ENCODE peak calls at places on chromosomes 16 and 17, in nine cellular contexts. S, V, N, T, B, U, H, G and O are unnamed samples.

GRCh38 chr17:73787721-73788051 is 143.4 kb upstream of the SDK2 start:
- DNase-seq in S (no peak), V (no peak), H (no peak), B (no peak), N (no peak), G (no peak), U (no peak), T (no peak), O (no peak)

GRCh38 chr17:1169471-1169908 is 10.3 kb downstream of the ABR start:
- DNase-seq in N (no peak), G (no peak), S (no peak), T (no peak), V (no peak), U (no peak), B (no peak), H (no peak), O (no peak)

GRCh38 chr17:70780031-70780430 is 610.7 kb downstream of the KCNJ2 start:
- DNase-seq in H (no peak), G (no peak), B (peak; percentile 10), N (peak; percentile 37), V (no peak), S (peak; percentile 8), U (peak; percentile 15), T (no peak), O (no peak)

GRCh38 chr16:19071811-19072777 is 4.7 kb downstream of the COQ7 start:
- DNase-seq in H (no peak), T (peak; percentile 70), N (peak; percentile 55), G (peak; percentile 48), V (no peak), U (peak; percentile 54), B (peak; percentile 74), S (peak; percentile 63), O (no peak)

GRCh38 chr16:89047331-89048086 is 46.1 kb upstream of the ACSF3 start:
- DNase-seq in U (no peak), N (no peak), S (no peak), H (no peak), G (no peak), T (peak; percentile 48), B (no peak), V (no peak), O (no peak)

GRCh38 chr17:10755592-10756127 is 25.8 kb upstream of the TMEM220 start:
- DNase-seq in B (no peak), S (no peak), H (no peak), U (no peak), G (no peak), V (no peak), T (no peak), N (no peak), O (no peak)

GRCh38 chr17:45091778-45092425 is 30.8 kb downstream of the NMT1 start:
- DNase-seq in G (no peak), S (peak; percentile 17), B (peak; percentile 39), N (peak; percentile 32), H (no peak), T (no peak), V (no peak), U (peak; percentile 36), O (no peak)

GRCh38 chr17:7886227-7887037 is 2.2 kb upstream of the CHD3 start:
- DNase-seq in G (no peak), H (no peak), U (no peak), T (peak; percentile 64), N (peak; percentile 42), B (no peak), V (peak; percentile 52), S (peak; percentile 28), O (no peak)

GRCh38 chr16:21952040-21952792 is 945 bp upstream of the UQCRC2 start:
- DNase-seq in S (peak; percentile 75), N (peak; percentile 72), U (peak; percentile 58), V (peak; percentile 56), G (peak; percentile 80), H (peak; percentile 13), B (peak; percentile 79), T (peak; percentile 69), O (no peak)

GRCh38 chr17:65576939-65577338 is 15.5 kb upstream of the AXIN2 start:
- DNase-seq in B (no peak), U (no peak), S (no peak), G (no peak), T (no peak), N (no peak), V (no peak), H (no peak), O (no peak)

GRCh38 chr17:14061666-14062560 is 7.4 kb upstream of the COX10 start:
- DNase-seq in N (peak; percentile 93), U (peak; percentile 86), H (no peak), S (peak; percentile 94), B (peak; percentile 80), V (no peak), G (no peak), T (no peak), O (peak; percentile 67)

GRCh38 chr17:82487898-82488297 is 29.4 kb downstream of the NARF start:
- DNase-seq in B (no peak), H (no peak), G (no peak), N (no peak), U (no peak), T (no peak), S (no peak), V (no peak), O (no peak)

GRCh38 chr17:78879679-78880186 is 23.3 kb downstream of the CEP295NL start:
- DNase-seq in N (peak; percentile 97), B (no peak), V (peak; percentile 88), S (peak; percentile 93), H (peak; percentile 56), T (no peak), U (peak; percentile 96), G (no peak), O (peak; percentile 56)

GRCh38 chr16:10937068-10937859 is 5.0 kb downstream of the DEXI start:
- DNase-seq in T (no peak), G (no peak), N (no peak), B (no peak), S (no peak), V (no peak), H (no peak), U (no peak), O (no peak)

GRCh38 chr17:32783602-32784001 is 93.3 kb downstream of the MYO1D start:
- DNase-seq in V (no peak), G (peak; percentile 79), H (peak; percentile 49), N (peak; percentile 76), U (peak; percentile 76), B (peak; percentile 75), S (peak; percentile 78), T (no peak), O (peak; percentile 19)

GRCh38 chr17:9402590-9403199 is 172.9 kb downstream of the STX8 start:
- DNase-seq in B (peak; percentile 63), V (no peak), U (peak; percentile 23), T (no peak), N (peak; percentile 60), H (no peak), G (peak; percentile 21), S (peak; percentile 44), O (no peak)

GRCh38 chr17:40191237-40192208 is 14.3 kb downstream of the RAPGEFL1 start:
- DNase-seq in U (peak; percentile 75), S (peak; percentile 80), N (peak; percentile 81), V (peak; percentile 83), T (peak; percentile 87), B (peak; percentile 76), G (peak; percentile 75), H (peak; percentile 42), O (no peak)
- TF ChIP-seq CTCF in U (peak; percentile 69), S (peak; percentile 76), N (peak; percentile 74), V (peak; percentile 80), T (peak; percentile 57), B (peak; percentile 65), G (peak; percentile 85), H (peak; percentile 79), O (peak; percentile 89)

DNA sequence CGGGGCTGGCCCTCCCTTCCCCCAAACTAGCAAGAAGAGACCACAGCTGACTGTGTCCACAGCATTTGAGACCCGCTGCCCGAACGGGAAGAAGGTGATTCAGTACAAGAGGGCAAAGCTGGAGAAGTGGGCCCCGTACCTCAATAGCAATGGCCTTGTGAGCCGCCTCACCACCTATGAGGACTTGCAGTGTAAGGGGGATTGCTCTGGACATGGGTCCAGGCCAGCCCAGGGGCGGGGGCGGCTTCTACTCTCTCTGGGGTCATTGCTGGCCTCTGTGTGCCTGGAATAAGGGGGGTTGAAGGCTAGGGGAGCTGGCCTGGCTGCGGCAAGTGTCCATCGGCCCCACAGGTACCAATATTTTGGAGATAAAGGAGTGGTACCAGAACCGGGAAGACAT is 12.9 kb upstream of the KATNB1 start:
- DNase-seq in G (no peak), V (no peak), B (no peak), U (no peak), N (no peak), S (no peak), H (no peak), T (no peak), O (no peak)
- H3K4me3 ChIP-seq in G (no peak overlapping the region), V (no peak overlapping the region), B (no peak overlapping the region), U (no peak overlapping the region), N (no peak overlapping the region), S (no peak overlapping the region), H (no peak overlapping the region), T (no peak overlapping the region), O (no peak overlapping the region)

DNA sequence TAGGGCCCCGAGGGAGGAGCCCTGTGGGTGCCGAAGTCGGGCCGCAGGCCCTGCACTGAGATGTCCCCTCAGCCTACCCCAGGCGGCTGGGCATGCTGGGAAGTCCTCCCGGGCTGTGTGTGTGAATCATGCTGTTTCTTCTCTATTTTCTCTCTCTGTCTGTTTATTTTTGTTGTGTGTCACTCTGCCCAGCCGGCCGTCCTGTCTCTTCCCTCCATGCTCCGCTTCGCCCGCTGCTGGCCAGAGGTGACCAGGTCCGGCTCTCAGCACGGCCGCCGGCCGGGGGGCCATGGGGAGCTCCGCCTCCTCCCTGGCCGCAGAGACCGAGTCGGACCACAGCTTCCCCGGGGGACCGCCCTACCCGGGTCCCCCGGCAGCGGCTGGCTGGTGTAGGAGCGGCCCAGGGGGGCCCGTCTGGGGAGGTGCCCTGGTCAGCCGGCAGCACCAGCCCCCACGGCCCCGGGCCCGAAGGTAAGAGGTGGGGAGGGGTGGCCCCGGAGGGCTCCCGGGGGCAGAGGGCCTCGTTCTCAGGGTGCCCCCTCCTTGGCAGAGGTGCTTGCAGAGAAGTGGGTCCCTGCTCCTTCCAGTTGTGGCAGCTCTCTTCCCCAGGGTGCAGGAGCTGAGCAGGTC is 12.5 kb downstream of the CAPN15 start:
- DNase-seq in H (no peak), U (no peak), G (no peak), V (no peak), N (no peak), B (no peak), S (no peak), T (no peak), O (no peak)
- TF ChIP-seq CTCF in H (no peak), U (no peak), G (no peak), V (no peak), N (no peak), B (no peak), S (peak; percentile 28), T (no peak), O (peak; percentile 23)

DNA sequence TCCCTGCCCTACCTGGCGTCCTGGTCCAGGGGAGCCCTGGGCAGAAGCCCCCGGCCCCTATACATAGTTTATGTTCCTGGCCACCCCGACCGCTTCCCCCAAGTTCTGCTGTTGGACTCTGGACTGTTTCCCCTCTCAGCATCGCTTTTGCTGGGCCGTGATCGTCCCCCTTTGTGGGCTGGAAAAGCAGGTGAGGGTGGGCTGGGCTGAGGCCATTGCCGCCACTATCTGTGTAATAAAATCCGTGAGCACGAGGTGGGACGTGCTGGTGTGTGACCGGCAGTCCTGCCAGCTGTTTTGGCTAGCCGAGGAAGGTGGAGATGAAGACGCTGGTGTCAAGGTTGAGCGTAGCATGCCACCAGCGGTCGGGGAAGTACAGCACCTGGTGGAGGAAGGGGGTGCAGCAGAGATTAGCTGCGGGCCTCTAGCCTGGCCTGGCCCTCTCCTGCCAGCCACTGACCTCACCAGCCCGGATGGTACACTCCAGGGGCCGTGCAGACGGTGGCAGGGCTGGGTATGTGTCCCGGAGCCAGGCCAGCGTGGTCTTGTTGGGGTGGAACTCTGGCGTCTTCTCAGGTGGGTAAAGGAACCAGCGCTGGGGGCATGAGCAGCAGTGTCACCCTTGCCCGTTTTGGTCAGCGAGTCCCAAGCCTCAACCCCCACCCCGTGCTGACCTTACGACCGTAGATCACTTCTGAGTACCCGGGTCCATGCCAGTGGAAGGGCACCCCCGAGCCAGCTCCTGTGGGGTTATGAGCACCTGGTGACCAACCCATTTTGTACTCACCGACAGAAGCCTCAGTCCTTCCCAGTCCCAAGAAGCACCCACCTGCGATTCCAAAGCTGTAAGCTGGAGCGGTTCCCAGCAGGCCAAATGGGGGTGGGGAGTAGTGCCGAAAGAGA is 1.4 kb downstream of the JMJD8 start:
- DNase-seq in B (no peak), V (no peak), H (no peak), S (no peak), G (no peak), T (no peak), U (no peak), N (no peak), O (no peak)
- H3K4me3 ChIP-seq in B (peak overlapping the region; percentile 57), V (no peak overlapping the region), H (peak overlapping the region; percentile 55), S (peak overlapping the region; percentile 70), G (peak overlapping the region; percentile 61), T (no peak overlapping the region), U (peak overlapping the region; percentile 62), N (no peak overlapping the region), O (peak overlapping the region; percentile 67)